ENCODE peak calls at places on chromosome 15, in eight cellular contexts. One of them, this sample, is unnamed.

GRCh38 chr15:69149803-69150202 is 10.6 kb upstream of the GLCE start:
- DNase-seq in psoas muscle: no peak
- DNase-seq in right cardiac atrium: no peak
- DNase-seq in Peyer's patch: no peak
- DNase-seq in endothelial cell of umbilical vein: no peak
- DNase-seq in H9: no peak
- DNase-seq in testis: no peak
- DNase-seq in sigmoid colon: no peak
- DNase-seq in this sample: no peak

GRCh38 chr15:26242565-26242964 is 379.4 kb upstream of the ATP10A start:
- DNase-seq in psoas muscle: no peak
- DNase-seq in right cardiac atrium: no peak
- DNase-seq in Peyer's patch: no peak
- DNase-seq in endothelial cell of umbilical vein: no peak
- DNase-seq in H9: peak; percentile 93
- DNase-seq in testis: no peak
- DNase-seq in sigmoid colon: no peak
- DNase-seq in this sample: no peak

GRCh38 chr15:101439285-101439919 is 50.1 kb downstream of the PCSK6 start:
- DNase-seq in psoas muscle: peak; percentile 47
- DNase-seq in right cardiac atrium: no peak
- DNase-seq in Peyer's patch: no peak
- DNase-seq in endothelial cell of umbilical vein: no peak
- DNase-seq in H9: no peak
- DNase-seq in testis: no peak
- DNase-seq in sigmoid colon: no peak
- DNase-seq in this sample: no peak

GRCh38 chr15:68585574-68586273 is 6.9 kb downstream of the CORO2B start:
- DNase-seq in psoas muscle: no peak
- DNase-seq in right cardiac atrium: no peak
- DNase-seq in Peyer's patch: peak; percentile 33
- DNase-seq in endothelial cell of umbilical vein: no peak
- DNase-seq in H9: no peak
- DNase-seq in testis: no peak
- DNase-seq in sigmoid colon: no peak
- DNase-seq in this sample: no peak

GRCh38 chr15:48642795-48643194 is 2.7 kb downstream of the FBN1 start:
- DNase-seq in psoas muscle: no peak
- DNase-seq in right cardiac atrium: no peak
- DNase-seq in Peyer's patch: no peak
- DNase-seq in endothelial cell of umbilical vein: no peak
- DNase-seq in H9: no peak
- DNase-seq in testis: no peak
- DNase-seq in sigmoid colon: no peak
- DNase-seq in this sample: no peak

GRCh38 chr15:25054943-25055342 is 100.2 kb downstream of the SNRPN start:
- DNase-seq in psoas muscle: no peak
- DNase-seq in right cardiac atrium: no peak
- DNase-seq in Peyer's patch: peak; percentile 33
- DNase-seq in endothelial cell of umbilical vein: no peak
- DNase-seq in H9: peak; percentile 13
- DNase-seq in testis: peak; percentile 6
- DNase-seq in sigmoid colon: no peak
- DNase-seq in this sample: no peak

GRCh38 chr15:73573071-73573470 is 60.1 kb downstream of the NPTN start:
- DNase-seq in psoas muscle: no peak
- DNase-seq in right cardiac atrium: no peak
- DNase-seq in Peyer's patch: no peak
- DNase-seq in endothelial cell of umbilical vein: no peak
- DNase-seq in H9: no peak
- DNase-seq in testis: no peak
- DNase-seq in sigmoid colon: no peak
- DNase-seq in this sample: no peak

GRCh38 chr15:63593705-63594671 is 3.2 kb upstream of the FBXL22 start:
- DNase-seq in psoas muscle: no peak
- DNase-seq in right cardiac atrium: no peak
- DNase-seq in Peyer's patch: no peak
- DNase-seq in endothelial cell of umbilical vein: no peak
- DNase-seq in H9: no peak
- DNase-seq in testis: no peak
- DNase-seq in sigmoid colon: no peak
- DNase-seq in this sample: no peak

GRCh38 chr15:67796196-67796699 is 29.1 kb upstream of the SKOR1 start:
- DNase-seq in psoas muscle: no peak
- DNase-seq in right cardiac atrium: no peak
- DNase-seq in Peyer's patch: no peak
- DNase-seq in endothelial cell of umbilical vein: peak; percentile 45
- DNase-seq in H9: no peak
- DNase-seq in testis: no peak
- DNase-seq in sigmoid colon: no peak
- DNase-seq in this sample: no peak

GRCh38 chr15:64348455-64348854 is 7.5 kb downstream of the CSNK1G1 start:
- DNase-seq in psoas muscle: no peak
- DNase-seq in right cardiac atrium: no peak
- DNase-seq in Peyer's patch: no peak
- DNase-seq in endothelial cell of umbilical vein: peak; percentile 17
- DNase-seq in H9: no peak
- DNase-seq in testis: no peak
- DNase-seq in sigmoid colon: no peak
- DNase-seq in this sample: no peak

GRCh38 chr15:45448066-45448510 is 69.7 kb upstream of the GATM start:
- DNase-seq in psoas muscle: no peak
- DNase-seq in right cardiac atrium: no peak
- DNase-seq in Peyer's patch: no peak
- DNase-seq in endothelial cell of umbilical vein: no peak
- DNase-seq in H9: no peak
- DNase-seq in testis: no peak
- DNase-seq in sigmoid colon: no peak
- DNase-seq in this sample: no peak

GRCh38 chr15:96146711-96147110 is 183.8 kb upstream of the NR2F2 start:
- DNase-seq in psoas muscle: no peak
- DNase-seq in right cardiac atrium: no peak
- DNase-seq in Peyer's patch: no peak
- DNase-seq in endothelial cell of umbilical vein: no peak
- DNase-seq in H9: no peak
- DNase-seq in testis: no peak
- DNase-seq in sigmoid colon: no peak
- DNase-seq in this sample: no peak

GRCh38 chr15:79296583-79296982 is 14.1 kb downstream of the ANKRD34C start:
- DNase-seq in psoas muscle: no peak
- DNase-seq in right cardiac atrium: no peak
- DNase-seq in Peyer's patch: no peak
- DNase-seq in endothelial cell of umbilical vein: no peak
- DNase-seq in H9: no peak
- DNase-seq in testis: no peak
- DNase-seq in sigmoid colon: no peak
- DNase-seq in this sample: no peak

GRCh38 chr15:66581972-66582537 is 16.3 kb upstream of the LCTL start:
- DNase-seq in psoas muscle: no peak
- DNase-seq in right cardiac atrium: peak; percentile 76
- DNase-seq in Peyer's patch: no peak
- DNase-seq in endothelial cell of umbilical vein: peak; percentile 77
- DNase-seq in H9: no peak
- DNase-seq in testis: no peak
- DNase-seq in sigmoid colon: no peak
- DNase-seq in this sample: no peak

GRCh38 chr15:23690450-23690852 is 3.3 kb upstream of the NDN start:
- DNase-seq in psoas muscle: peak; percentile 52
- DNase-seq in right cardiac atrium: peak; percentile 83
- DNase-seq in Peyer's patch: no peak
- DNase-seq in endothelial cell of umbilical vein: no peak
- DNase-seq in H9: peak; percentile 61
- DNase-seq in testis: peak; percentile 76
- DNase-seq in sigmoid colon: peak; percentile 89
- DNase-seq in this sample: no peak

GRCh38 chr15:68821190-68821897 is 649 bp upstream of the ANP32A start:
- DNase-seq in psoas muscle: no peak
- DNase-seq in right cardiac atrium: peak; percentile 77
- DNase-seq in Peyer's patch: no peak
- DNase-seq in endothelial cell of umbilical vein: peak; percentile 41
- DNase-seq in H9: no peak
- DNase-seq in testis: peak; percentile 33
- DNase-seq in sigmoid colon: peak; percentile 61
- DNase-seq in this sample: no peak

GRCh38 chr15:44137750-44138149 is 57.3 kb downstream of the FRMD5 start:
- DNase-seq in psoas muscle: no peak
- DNase-seq in right cardiac atrium: no peak
- DNase-seq in Peyer's patch: no peak
- DNase-seq in endothelial cell of umbilical vein: peak; percentile 80
- DNase-seq in H9: no peak
- DNase-seq in testis: no peak
- DNase-seq in sigmoid colon: no peak
- DNase-seq in this sample: no peak

GRCh38 chr15:101013151-101013550 is 94.0 kb downstream of the LRRK1 start:
- DNase-seq in psoas muscle: no peak
- DNase-seq in right cardiac atrium: no peak
- DNase-seq in Peyer's patch: no peak
- DNase-seq in endothelial cell of umbilical vein: no peak
- DNase-seq in H9: peak; percentile 19
- DNase-seq in testis: peak; percentile 6
- DNase-seq in sigmoid colon: peak; percentile 46
- DNase-seq in this sample: no peak

GRCh38 chr15:32994810-32995424 is 199.6 kb downstream of the FMN1 start:
- DNase-seq in psoas muscle: no peak
- DNase-seq in right cardiac atrium: no peak
- DNase-seq in Peyer's patch: no peak
- DNase-seq in endothelial cell of umbilical vein: peak; percentile 63
- DNase-seq in H9: no peak
- DNase-seq in testis: no peak
- DNase-seq in sigmoid colon: no peak
- DNase-seq in this sample: no peak

GRCh38 chr15:96327155-96327741 is 3.3 kb upstream of the NR2F2 start:
- DNase-seq in psoas muscle: no peak
- DNase-seq in right cardiac atrium: no peak
- DNase-seq in Peyer's patch: no peak
- DNase-seq in endothelial cell of umbilical vein: peak; percentile 94
- DNase-seq in H9: peak; percentile 33
- DNase-seq in testis: no peak
- DNase-seq in sigmoid colon: no peak
- DNase-seq in this sample: peak; percentile 51

GRCh38 chr15:85689729-85690128 is 105.0 kb downstream of the KLHL25 start:
- DNase-seq in psoas muscle: no peak
- DNase-seq in right cardiac atrium: peak; percentile 64
- DNase-seq in Peyer's patch: no peak
- DNase-seq in endothelial cell of umbilical vein: peak; percentile 85
- DNase-seq in H9: peak; percentile 69
- DNase-seq in testis: peak; percentile 75
- DNase-seq in sigmoid colon: no peak
- DNase-seq in this sample: no peak

GRCh38 chr15:77568014-77568959 is 64.4 kb downstream of the LINGO1 start:
- DNase-seq in psoas muscle: no peak
- DNase-seq in right cardiac atrium: no peak
- DNase-seq in Peyer's patch: no peak
- DNase-seq in endothelial cell of umbilical vein: no peak
- DNase-seq in H9: no peak
- DNase-seq in testis: no peak
- DNase-seq in sigmoid colon: no peak
- DNase-seq in this sample: no peak
- H3K27ac ChIP-seq in psoas muscle: no peak overlapping the region
- H3K27ac ChIP-seq in right cardiac atrium: no peak overlapping the region
- H3K27ac ChIP-seq in Peyer's patch: no peak overlapping the region
- H3K27ac ChIP-seq in endothelial cell of umbilical vein: no peak overlapping the region
- H3K27ac ChIP-seq in H9: no peak overlapping the region
- H3K27ac ChIP-seq in testis: no peak overlapping the region
- H3K27ac ChIP-seq in sigmoid colon: no peak overlapping the region
- H3K27ac ChIP-seq in this sample: no peak overlapping the region

DNA sequence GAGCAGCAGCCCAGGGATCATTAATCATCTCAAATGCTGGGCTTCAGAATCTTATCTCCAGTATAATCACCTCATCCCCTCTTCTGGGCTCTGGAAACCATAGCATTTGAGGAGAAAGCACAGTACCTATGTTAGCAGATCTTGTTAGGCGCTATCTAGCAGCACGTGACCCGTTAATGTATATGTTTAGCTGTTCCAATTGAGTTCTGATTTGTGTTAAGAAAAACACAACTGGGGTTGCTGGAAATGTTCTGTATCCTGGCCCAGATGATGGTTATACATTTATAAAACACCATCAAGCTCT is 25.5 kb upstream of the DET1 start:
- DNase-seq in psoas muscle: no peak
- DNase-seq in right cardiac atrium: no peak
- DNase-seq in Peyer's patch: no peak
- DNase-seq in endothelial cell of umbilical vein: no peak
- DNase-seq in H9: no peak
- DNase-seq in testis: no peak
- DNase-seq in sigmoid colon: no peak
- DNase-seq in this sample: no peak
- H3K27ac ChIP-seq in psoas muscle: no peak overlapping the region
- H3K27ac ChIP-seq in right cardiac atrium: no peak overlapping the region
- H3K27ac ChIP-seq in Peyer's patch: no peak overlapping the region
- H3K27ac ChIP-seq in endothelial cell of umbilical vein: no peak overlapping the region
- H3K27ac ChIP-seq in H9: no peak overlapping the region
- H3K27ac ChIP-seq in testis: no peak overlapping the region
- H3K27ac ChIP-seq in sigmoid colon: no peak overlapping the region
- H3K27ac ChIP-seq in this sample: no peak overlapping the region

GRCh38 chr15:56715220-56715619 is 18.1 kb downstream of the ZNF280D start:
- DNase-seq in psoas muscle: no peak
- DNase-seq in right cardiac atrium: no peak
- DNase-seq in Peyer's patch: no peak
- DNase-seq in endothelial cell of umbilical vein: no peak
- DNase-seq in H9: no peak
- DNase-seq in testis: no peak
- DNase-seq in sigmoid colon: no peak
- DNase-seq in this sample: no peak
- H3K27ac ChIP-seq in psoas muscle: no peak overlapping the region
- H3K27ac ChIP-seq in right cardiac atrium: no peak overlapping the region
- H3K27ac ChIP-seq in Peyer's patch: no peak overlapping the region
- H3K27ac ChIP-seq in endothelial cell of umbilical vein: no peak overlapping the region
- H3K27ac ChIP-seq in H9: no peak overlapping the region
- H3K27ac ChIP-seq in testis: no peak overlapping the region
- H3K27ac ChIP-seq in sigmoid colon: no peak overlapping the region
- H3K27ac ChIP-seq in this sample: no peak overlapping the region

GRCh38 chr15:50744601-50745000 is 20.9 kb downstream of the SPPL2A start:
- DNase-seq in psoas muscle: no peak
- DNase-seq in right cardiac atrium: no peak
- DNase-seq in Peyer's patch: no peak
- DNase-seq in endothelial cell of umbilical vein: peak; percentile 16
- DNase-seq in H9: no peak
- DNase-seq in testis: no peak
- DNase-seq in sigmoid colon: no peak
- DNase-seq in this sample: no peak

GRCh38 chr15:50751394-50751793 is 14.1 kb downstream of the SPPL2A start:
- DNase-seq in psoas muscle: no peak
- DNase-seq in right cardiac atrium: no peak
- DNase-seq in Peyer's patch: no peak
- DNase-seq in endothelial cell of umbilical vein: no peak
- DNase-seq in H9: no peak
- DNase-seq in testis: no peak
- DNase-seq in sigmoid colon: no peak
- DNase-seq in this sample: no peak

GRCh38 chr15:50753463-50753862 is 12.0 kb downstream of the SPPL2A start:
- DNase-seq in psoas muscle: no peak
- DNase-seq in right cardiac atrium: no peak
- DNase-seq in Peyer's patch: no peak
- DNase-seq in endothelial cell of umbilical vein: no peak
- DNase-seq in H9: no peak
- DNase-seq in testis: no peak
- DNase-seq in sigmoid colon: no peak
- DNase-seq in this sample: no peak

GRCh38 chr15:50750227-50750597 is 15.3 kb downstream of the SPPL2A start:
- DNase-seq in psoas muscle: no peak
- DNase-seq in right cardiac atrium: no peak
- DNase-seq in Peyer's patch: no peak
- DNase-seq in endothelial cell of umbilical vein: no peak
- DNase-seq in H9: no peak
- DNase-seq in testis: no peak
- DNase-seq in sigmoid colon: no peak
- DNase-seq in this sample: no peak
- H3K27ac ChIP-seq in psoas muscle: peak overlapping the region; percentile 24
- H3K27ac ChIP-seq in right cardiac atrium: no peak overlapping the region
- H3K27ac ChIP-seq in Peyer's patch: no peak overlapping the region
- H3K27ac ChIP-seq in endothelial cell of umbilical vein: no peak overlapping the region
- H3K27ac ChIP-seq in H9: no peak overlapping the region
- H3K27ac ChIP-seq in testis: no peak overlapping the region
- H3K27ac ChIP-seq in sigmoid colon: no peak overlapping the region
- H3K27ac ChIP-seq in this sample: no peak overlapping the region